ENCODE peak calls at places on chromosomes 13 and 19, in four cellular contexts. One of them, this sample, is unnamed. For H3K4me1 and H3K9me3, the result is how much of the 10 kb centered on the place peaks cover.

GRCh38 chr19:3984908-3985642 is at the start of gene EEF2:
- DNase-seq in Peyer's patch: peak
- DNase-seq in CD8-positive, alpha-beta T cell: peak
- DNase-seq in breast epithelium: peak
- DNase-seq in this sample: peak

GRCh38 chr19:46603195-46603637 is 2.1 kb downstream of the CALM3 start:
- DNase-seq in Peyer's patch: peak
- DNase-seq in breast epithelium: peak
- DNase-seq in CD8-positive, alpha-beta T cell: no peak
- DNase-seq in this sample: no peak

GRCh38 chr19:34430738-34431625 is 2.8 kb downstream of the UBA2 start:
- DNase-seq in CD8-positive, alpha-beta T cell: no peak
- DNase-seq in breast epithelium: no peak
- DNase-seq in Peyer's patch: no peak
- DNase-seq in this sample: no peak

GRCh38 chr13:32804673-32805260 is 211.5 kb upstream of the KL start:
- DNase-seq in Peyer's patch: no peak
- DNase-seq in breast epithelium: no peak
- DNase-seq in CD8-positive, alpha-beta T cell: no peak
- DNase-seq in this sample: no peak

GRCh38 chr19:51507209-51507608 is 5.6 kb upstream of the SIGLEC12 start:
- DNase-seq in Peyer's patch: no peak
- DNase-seq in breast epithelium: no peak
- DNase-seq in CD8-positive, alpha-beta T cell: no peak
- DNase-seq in this sample: no peak

GRCh38 chr19:53010494-53010893 is 3.2 kb upstream of the ERVV-1 start:
- DNase-seq in CD8-positive, alpha-beta T cell: no peak
- DNase-seq in breast epithelium: no peak
- DNase-seq in Peyer's patch: no peak
- DNase-seq in this sample: no peak

GRCh38 chr13:25466880-25467279 is 95.1 kb downstream of the ATP8A2 start:
- DNase-seq in CD8-positive, alpha-beta T cell: no peak
- DNase-seq in Peyer's patch: no peak
- DNase-seq in breast epithelium: no peak
- DNase-seq in this sample: no peak

GRCh38 chr19:16398530-16399241 is 73.1 kb downstream of the EPS15L1 start:
- DNase-seq in CD8-positive, alpha-beta T cell: no peak
- DNase-seq in Peyer's patch: no peak
- DNase-seq in breast epithelium: no peak
- DNase-seq in this sample: no peak

GRCh38 chr13:109729031-109729870 is 57.1 kb downstream of the IRS2 start:
- DNase-seq in CD8-positive, alpha-beta T cell: no peak
- DNase-seq in breast epithelium: no peak
- DNase-seq in Peyer's patch: no peak
- DNase-seq in this sample: no peak

GRCh38 chr19:14434543-14435319 is 1.6 kb downstream of the PKN1 start:
- DNase-seq in breast epithelium: peak
- DNase-seq in CD8-positive, alpha-beta T cell: no peak
- DNase-seq in Peyer's patch: peak
- DNase-seq in this sample: peak

GRCh38 chr13:51453308-51453958 is 597 bp upstream of the INTS6 start:
- DNase-seq in Peyer's patch: peak
- DNase-seq in breast epithelium: no peak
- DNase-seq in CD8-positive, alpha-beta T cell: peak
- DNase-seq in this sample: no peak

GRCh38 chr19:45428385-45429231 is 4.9 kb upstream of the ERCC1 start:
- DNase-seq in breast epithelium: no peak
- DNase-seq in Peyer's patch: no peak
- DNase-seq in CD8-positive, alpha-beta T cell: no peak
- DNase-seq in this sample: peak

GRCh38 chr19:12603714-12604113 is 6.9 kb downstream of the ZNF490 start:
- DNase-seq in Peyer's patch: no peak
- DNase-seq in CD8-positive, alpha-beta T cell: no peak
- DNase-seq in breast epithelium: no peak
- DNase-seq in this sample: no peak

GRCh38 chr13:33582121-33582520 is 235.8 kb upstream of the RFC3 start:
- DNase-seq in CD8-positive, alpha-beta T cell: no peak
- DNase-seq in breast epithelium: no peak
- DNase-seq in Peyer's patch: no peak
- DNase-seq in this sample: no peak

GRCh38 chr13:113114511-113115362 is 7.9 kb upstream of the F10 start:
- DNase-seq in breast epithelium: no peak
- DNase-seq in CD8-positive, alpha-beta T cell: no peak
- DNase-seq in Peyer's patch: peak
- DNase-seq in this sample: peak

DNA sequence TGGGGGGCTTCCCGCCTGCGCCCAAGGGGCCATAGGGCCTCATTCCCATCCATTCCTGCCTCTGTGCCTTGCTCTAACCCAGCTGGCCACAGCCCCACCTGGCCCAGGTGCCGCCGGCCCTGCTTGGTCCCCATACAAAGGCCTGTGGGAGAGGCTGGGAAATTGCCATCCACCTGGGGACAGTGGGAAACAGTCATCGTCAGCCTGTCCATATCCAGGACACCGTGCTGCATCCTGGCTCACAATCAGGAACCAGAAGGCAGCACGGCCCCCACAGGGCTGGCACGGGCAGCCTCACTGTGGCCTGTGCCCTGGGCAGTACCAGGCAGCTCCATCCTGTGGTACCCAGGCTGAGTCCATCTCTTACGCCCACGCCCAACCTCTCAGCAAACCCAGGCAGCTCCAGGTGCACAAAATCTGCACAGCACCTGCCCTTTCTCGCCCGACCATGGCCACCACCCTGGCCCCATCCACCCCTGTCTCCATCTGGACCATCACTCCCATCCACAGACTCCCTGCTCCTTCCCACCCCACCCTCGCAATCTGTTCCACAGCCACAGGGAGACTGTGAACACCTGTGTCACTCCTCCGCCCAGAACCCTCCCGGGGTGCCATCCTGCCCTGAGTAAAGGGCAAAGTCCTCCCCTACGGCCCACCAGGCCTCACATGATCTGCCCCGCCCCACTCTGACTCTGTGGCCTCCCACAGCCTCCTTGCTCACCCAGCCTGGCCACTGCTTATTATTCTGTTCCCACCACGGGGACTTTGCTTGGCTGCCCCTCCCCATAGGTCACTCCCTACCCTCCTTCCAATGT is 21.1 kb upstream of the FBXO27 start:
- DNase-seq in breast epithelium: no peak
- DNase-seq in Peyer's patch: peak
- DNase-seq in CD8-positive, alpha-beta T cell: no peak
- DNase-seq in this sample: no peak
- H3K4me1 ChIP-seq in breast epithelium: under half
- H3K4me1 ChIP-seq in Peyer's patch: under half
- H3K4me1 ChIP-seq in CD8-positive, alpha-beta T cell: under half
- H3K4me1 ChIP-seq in this sample: under half

DNA sequence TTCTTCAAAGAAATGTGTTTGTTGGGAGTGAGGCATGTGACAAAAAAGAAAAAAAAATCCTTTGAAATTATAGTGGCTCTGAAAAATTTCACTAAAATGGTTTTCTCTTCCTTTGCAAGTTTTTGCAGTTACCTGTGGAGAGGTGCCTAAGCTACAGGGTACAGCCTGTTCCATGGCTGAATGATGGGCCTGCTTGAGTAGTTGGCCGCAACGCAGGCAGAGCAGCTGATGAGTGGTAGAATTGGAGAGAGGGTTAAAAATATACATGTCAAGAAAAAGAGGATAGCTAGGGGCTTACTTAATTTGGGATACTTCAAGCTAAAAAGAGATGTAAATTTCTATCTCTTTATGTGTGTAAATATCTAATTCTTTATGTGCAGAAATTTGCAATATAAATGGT is 629.1 kb upstream of the SLC10A2 start:
- DNase-seq in Peyer's patch: no peak
- DNase-seq in breast epithelium: no peak
- DNase-seq in CD8-positive, alpha-beta T cell: no peak
- DNase-seq in this sample: no peak
- H3K9me3 ChIP-seq in Peyer's patch: under half
- H3K9me3 ChIP-seq in breast epithelium: under half
- H3K9me3 ChIP-seq in CD8-positive, alpha-beta T cell: under half
- H3K9me3 ChIP-seq in this sample: under half

DNA sequence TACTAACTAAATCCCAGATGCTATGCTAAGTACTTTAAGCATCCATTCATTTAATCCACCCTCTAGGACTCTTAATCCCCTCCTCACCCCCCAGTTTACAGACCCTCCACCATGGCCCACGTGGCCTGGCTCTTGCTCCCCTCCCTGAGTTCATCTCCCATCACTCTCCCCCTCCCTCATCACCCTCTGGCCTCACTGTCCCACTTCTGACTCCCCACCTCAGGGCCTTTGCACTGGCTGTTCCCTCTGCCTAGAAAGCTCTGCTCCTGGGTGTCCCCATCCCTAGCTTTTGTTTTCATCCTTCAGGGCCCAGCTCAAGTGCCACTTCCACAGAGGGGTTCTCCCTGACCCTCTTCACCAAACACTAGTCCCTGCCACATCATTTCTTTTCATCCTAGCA is 4.2 kb downstream of the B9D2 start:
- DNase-seq in breast epithelium: no peak
- DNase-seq in CD8-positive, alpha-beta T cell: no peak
- DNase-seq in Peyer's patch: no peak
- DNase-seq in this sample: no peak
- H3K4me1 ChIP-seq in breast epithelium: under half
- H3K4me1 ChIP-seq in CD8-positive, alpha-beta T cell: half or more
- H3K4me1 ChIP-seq in Peyer's patch: under half
- H3K4me1 ChIP-seq in this sample: under half

DNA sequence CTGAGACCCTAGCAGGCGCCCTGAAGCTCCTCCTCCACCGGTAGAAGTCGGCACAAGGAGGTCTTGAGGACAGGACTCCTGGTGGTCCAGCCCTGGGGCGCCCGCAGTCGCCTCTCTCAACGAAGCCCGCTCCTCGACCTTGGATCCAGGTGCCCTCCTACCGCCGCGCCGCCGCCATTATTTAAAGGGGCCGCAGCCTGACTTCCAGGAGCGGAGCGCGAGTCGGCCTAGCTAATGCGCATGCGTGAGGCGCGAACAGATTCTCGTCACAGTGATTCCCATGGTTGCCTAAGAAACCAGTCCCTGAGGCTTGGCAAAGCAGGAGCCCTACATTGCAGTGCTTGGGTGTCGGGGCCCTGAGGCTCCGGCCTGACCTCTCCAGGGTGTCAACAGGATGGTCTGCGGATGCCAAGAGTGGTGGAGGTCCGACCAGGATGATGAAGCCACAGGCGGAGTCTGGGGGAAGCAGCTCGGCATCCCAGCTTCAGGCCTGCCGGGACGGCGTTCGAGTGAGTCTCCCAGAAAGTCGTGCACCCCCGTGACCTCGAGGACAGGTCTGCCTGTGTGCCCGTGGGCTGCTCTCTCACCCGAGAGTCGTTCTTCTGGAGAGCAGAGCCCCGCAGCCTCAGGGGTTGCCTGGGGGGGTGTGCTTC is 66.0 kb upstream of the ZNF420 start:
- DNase-seq in Peyer's patch: no peak
- DNase-seq in CD8-positive, alpha-beta T cell: no peak
- DNase-seq in breast epithelium: no peak
- DNase-seq in this sample: no peak
- H3K9me3 ChIP-seq in Peyer's patch: under half
- H3K9me3 ChIP-seq in CD8-positive, alpha-beta T cell: under half
- H3K9me3 ChIP-seq in breast epithelium: half or more
- H3K9me3 ChIP-seq in this sample: under half

GRCh38 chr13:48775285-48775684 is 121.6 kb downstream of the CYSLTR2 start:
- DNase-seq in Peyer's patch: no peak
- DNase-seq in CD8-positive, alpha-beta T cell: no peak
- DNase-seq in breast epithelium: no peak
- DNase-seq in this sample: no peak
- H3K4me1 ChIP-seq in Peyer's patch: under half
- H3K4me1 ChIP-seq in CD8-positive, alpha-beta T cell: under half
- H3K4me1 ChIP-seq in breast epithelium: under half
- H3K4me1 ChIP-seq in this sample: under half

GRCh38 chr19:58085348-58085875 is 12.6 kb downstream of the ZSCAN18 start:
- DNase-seq in Peyer's patch: no peak
- DNase-seq in breast epithelium: no peak
- DNase-seq in CD8-positive, alpha-beta T cell: no peak
- DNase-seq in this sample: no peak

GRCh38 chr19:58091251-58091995 is 6.6 kb downstream of the ZSCAN18 start:
- DNase-seq in CD8-positive, alpha-beta T cell: no peak
- DNase-seq in breast epithelium: no peak
- DNase-seq in Peyer's patch: no peak
- DNase-seq in this sample: no peak

GRCh38 chr19:58089846-58090245 is 8.2 kb downstream of the ZSCAN18 start:
- DNase-seq in Peyer's patch: no peak
- DNase-seq in breast epithelium: no peak
- DNase-seq in CD8-positive, alpha-beta T cell: no peak
- DNase-seq in this sample: no peak

GRCh38 chr19:58086825-58087710 is 11.0 kb downstream of the ZSCAN18 start:
- DNase-seq in CD8-positive, alpha-beta T cell: no peak
- DNase-seq in breast epithelium: no peak
- DNase-seq in Peyer's patch: no peak
- DNase-seq in this sample: no peak

DNA sequence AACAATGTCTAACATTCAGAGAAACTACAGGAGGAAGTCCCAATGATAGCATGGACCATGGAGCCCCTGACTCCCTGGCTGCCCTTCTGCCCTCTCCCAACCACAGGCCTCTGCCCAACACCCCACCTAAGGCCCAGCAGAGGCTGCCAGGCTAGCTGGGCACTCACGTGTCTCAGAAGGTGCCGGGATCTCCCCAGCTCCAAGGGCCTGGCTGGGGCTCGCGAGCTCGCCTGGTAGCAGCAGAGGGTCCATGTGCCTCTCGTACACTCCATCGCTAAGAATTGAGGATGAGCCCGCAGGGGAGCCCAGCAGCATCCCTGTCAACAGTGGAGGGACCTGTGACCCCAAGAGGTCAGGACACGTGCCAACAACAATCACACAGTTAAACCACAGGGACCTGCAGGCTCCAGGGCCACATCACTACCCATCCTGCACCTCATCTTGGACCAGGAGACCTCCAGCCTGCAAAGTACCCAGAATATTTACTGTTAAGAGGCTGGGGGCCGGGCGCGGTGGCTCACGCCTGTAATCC is 9.4 kb downstream of the ZSCAN18 start:
- DNase-seq in Peyer's patch: no peak
- DNase-seq in CD8-positive, alpha-beta T cell: no peak
- DNase-seq in breast epithelium: no peak
- DNase-seq in this sample: no peak
- H3K9me3 ChIP-seq in Peyer's patch: under half
- H3K9me3 ChIP-seq in CD8-positive, alpha-beta T cell: under half
- H3K9me3 ChIP-seq in breast epithelium: half or more
- H3K9me3 ChIP-seq in this sample: half or more

GRCh38 chr13:44364601-44365000 is 9.0 kb upstream of the SERP2 start:
- DNase-seq in breast epithelium: no peak
- DNase-seq in Peyer's patch: no peak
- DNase-seq in CD8-positive, alpha-beta T cell: no peak
- DNase-seq in this sample: no peak
- H3K4me1 ChIP-seq in breast epithelium: under half
- H3K4me1 ChIP-seq in Peyer's patch: under half
- H3K4me1 ChIP-seq in CD8-positive, alpha-beta T cell: under half
- H3K4me1 ChIP-seq in this sample: under half

DNA sequence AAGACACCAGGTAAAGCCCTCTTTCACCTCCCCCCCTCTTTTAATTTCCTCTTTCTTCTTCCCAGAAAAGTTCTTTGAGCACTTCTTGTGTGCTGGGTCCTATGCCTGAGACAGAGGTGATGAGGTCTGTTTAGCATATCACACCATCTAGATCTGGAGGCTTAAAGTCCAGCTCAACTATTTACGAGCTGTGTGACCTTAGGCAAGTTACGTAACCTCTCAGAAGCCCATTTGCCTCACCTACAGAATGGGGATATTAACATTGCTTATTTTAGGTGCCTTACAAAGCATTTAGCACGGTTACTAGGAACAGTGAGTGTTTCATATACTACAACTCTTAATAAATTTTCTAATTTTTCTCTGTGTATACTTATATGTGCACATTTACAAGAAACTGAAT is 47.7 kb downstream of the ADGRE1 start:
- DNase-seq in CD8-positive, alpha-beta T cell: no peak
- DNase-seq in breast epithelium: no peak
- DNase-seq in Peyer's patch: no peak
- DNase-seq in this sample: no peak
- H3K9me3 ChIP-seq in CD8-positive, alpha-beta T cell: under half
- H3K9me3 ChIP-seq in breast epithelium: under half
- H3K9me3 ChIP-seq in Peyer's patch: under half
- H3K9me3 ChIP-seq in this sample: under half

GRCh38 chr19:48210005-48210404 is 39.5 kb downstream of the ZSWIM9 start:
- DNase-seq in Peyer's patch: no peak
- DNase-seq in CD8-positive, alpha-beta T cell: no peak
- DNase-seq in breast epithelium: no peak
- DNase-seq in this sample: no peak
- H3K4me1 ChIP-seq in Peyer's patch: under half
- H3K4me1 ChIP-seq in CD8-positive, alpha-beta T cell: under half
- H3K4me1 ChIP-seq in breast epithelium: under half
- H3K4me1 ChIP-seq in this sample: under half